ENCODE peak calls at places on chromosomes 4 and X, in five cellular contexts. O is iPS-NIHi11, G is mammary epithelial cell, A is GM12865, T is myocyte. U is an unnamed sample.

GRCh38 chr4:110540606-110541440 is 64.9 kb downstream of the ENPEP start:
- DNase-seq in O (no peak), G (peak; percentile 85), A (no peak), T (peak; percentile 24), U (no peak)

GRCh38 chrX:129452523-129452922 is 70.8 kb downstream of the SMARCA1 start:
- DNase-seq in O (no peak), G (no peak), A (no peak), T (no peak), U (no peak)

GRCh38 chr4:142778430-142778829 is 67.7 kb downstream of the INPP4B start:
- DNase-seq in O (no peak), G (peak; percentile 29), A (no peak), T (peak; percentile 11), U (peak; percentile 12)

GRCh38 chr4:60989141-60989540 is 211.0 kb upstream of the ADGRL3 start:
- DNase-seq in O (no peak), G (peak; percentile 46), A (no peak), T (no peak), U (no peak)

GRCh38 chrX:9464435-9465371 is at the start of gene TBL1X:
- DNase-seq in O (peak; percentile 36), G (no peak), A (peak; percentile 66), T (peak; percentile 48), U (no peak)

GRCh38 chr4:87032884-87033533 is 98.2 kb downstream of the AFF1 start:
- DNase-seq in O (no peak), G (peak; percentile 44), A (no peak), T (no peak), U (no peak)

GRCh38 chrX:138945219-138945618 is 233.7 kb upstream of the FGF13 start:
- DNase-seq in O (no peak), G (peak; percentile 51), A (no peak), T (peak; percentile 31), U (no peak)

GRCh38 chr4:5863461-5864113 is 29.3 kb downstream of the CRMP1 start:
- DNase-seq in O (no peak), G (peak; percentile 90), A (peak; percentile 15), T (peak; percentile 97), U (peak; percentile 53)

GRCh38 chr4:81314196-81314896 is 99.3 kb upstream of the PRKG2 start:
- DNase-seq in O (no peak), G (peak; percentile 2), A (peak; percentile 46), T (peak; percentile 91), U (peak; percentile 8)

GRCh38 chr4:142365386-142365785 is 480.7 kb downstream of the INPP4B start:
- DNase-seq in O (no peak), G (no peak), A (no peak), T (no peak), U (no peak)

GRCh38 chrX:123986377-123986776 is 24.9 kb downstream of the STAG2 start:
- DNase-seq in O (no peak), G (no peak), A (no peak), T (no peak), U (no peak)

GRCh38 chr4:74516321-74516720 is 71.4 kb downstream of the AREG start:
- DNase-seq in O (no peak), G (peak; percentile 53), A (no peak), T (peak; percentile 30), U (no peak)

GRCh38 chrX:103782640-103783039 is 6.0 kb downstream of the PLP1 start:
- DNase-seq in O (no peak), G (no peak), A (no peak), T (no peak), U (no peak)

GRCh38 chr4:10733486-10733885 is 48.9 kb upstream of the CLNK start:
- DNase-seq in O (no peak), G (no peak), A (no peak), T (no peak), U (no peak)

GRCh38 chr4:3221996-3222395 is 27.0 kb upstream of the MSANTD1 start:
- DNase-seq in O (no peak), G (no peak), A (no peak), T (no peak), U (no peak)

GRCh38 chrX:130172127-130172834 is 519 bp downstream of the RAB33A start:
- DNase-seq in O (no peak), G (no peak), A (no peak), T (no peak), U (no peak)

GRCh38 chr4:153204247-153205027 is at the start of gene TRIM2:
- DNase-seq in O (peak; percentile 71), G (no peak), A (no peak), T (peak; percentile 68), U (no peak)

GRCh38 chr4:17763931-17764330 is 17.5 kb downstream of the FAM184B start:
- DNase-seq in O (no peak), G (no peak), A (no peak), T (peak; percentile 22), U (no peak)

GRCh38 chrX:43805579-43805978 is 76.7 kb downstream of the MAOB start:
- DNase-seq in O (no peak), G (no peak), A (no peak), T (no peak), U (no peak)

GRCh38 chr4:145935253-145936141 is 3.1 kb downstream of the ZNF827 start:
- DNase-seq in O (peak; percentile 50), G (no peak), A (peak; percentile 90), T (peak; percentile 47), U (no peak)

GRCh38 chr4:110371016-110371795 is 104.7 kb upstream of the ENPEP start:
- DNase-seq in O (no peak), G (no peak), A (no peak), T (peak; percentile 63), U (no peak)

GRCh38 chr4:165766018-165766417 is 107.0 kb upstream of the TLL1 start:
- DNase-seq in O (no peak), G (no peak), A (no peak), T (no peak), U (no peak)

GRCh38 chr4:42656736-42656985 is 244 bp downstream of the ATP8A1 start:
- DNase-seq in O (no peak), G (no peak), A (no peak), T (no peak), U (no peak)

GRCh38 chrX:138082881-138083280 is 517.0 kb downstream of the ZIC3 start:
- DNase-seq in O (no peak), G (no peak), A (no peak), T (no peak), U (no peak)

GRCh38 chrX:125694171-125694570 is 374.5 kb downstream of the TEX13C start:
- DNase-seq in O (no peak), G (no peak), A (no peak), T (no peak), U (no peak)

GRCh38 chrX:37712458-37712857 is 26.9 kb downstream of the XK start:
- DNase-seq in O (no peak), G (peak; percentile 66), A (no peak), T (no peak), U (no peak)

GRCh38 chr4:56743550-56743949 is 62.5 kb upstream of the HOPX start:
- DNase-seq in O (no peak), G (no peak), A (no peak), T (no peak), U (no peak)

GRCh38 chr4:105966046-105966445 is 70.8 kb downstream of the NPNT start:
- DNase-seq in O (no peak), G (peak; percentile 50), A (no peak), T (peak; percentile 63), U (peak; percentile 30)

GRCh38 chr4:10032625-10033024 is 11.3 kb upstream of the SLC2A9 start:
- DNase-seq in O (no peak), G (peak; percentile 92), A (peak; percentile 35), T (peak; percentile 26), U (no peak)

GRCh38 chr4:2253160-2254084 is 8.5 kb downstream of the MXD4 start:
- DNase-seq in O (peak; percentile 6), G (no peak), A (no peak), T (peak; percentile 38), U (no peak)

U was measured in HS-27A.